ENCODE peak calls at places on chromosomes 12 and 14, in seven cellular contexts. One of them, this sample, is unnamed.

GRCh38 chr14:32702088-32702487 is 236.6 kb upstream of the NPAS3 start:
- DNase-seq in iPS DF 19.7: no peak
- DNase-seq in NAMALWA: no peak
- DNase-seq in hepatocyte: no peak
- DNase-seq in GM13977: no peak
- DNase-seq in COR-L47: no peak
- DNase-seq in RWPE1: no peak
- DNase-seq in this sample: no peak

GRCh38 chr14:93332032-93332852 is 594 bp downstream of the BTBD7 start:
- DNase-seq in iPS DF 19.7: no peak
- DNase-seq in NAMALWA: peak; percentile 72
- DNase-seq in hepatocyte: peak; percentile 87
- DNase-seq in GM13977: peak; percentile 81
- DNase-seq in COR-L47: peak; percentile 44
- DNase-seq in RWPE1: peak; percentile 36
- DNase-seq in this sample: peak; percentile 61

GRCh38 chr14:23641915-23642588 is 5.9 kb downstream of the DHRS2 start:
- DNase-seq in iPS DF 19.7: no peak
- DNase-seq in NAMALWA: no peak
- DNase-seq in hepatocyte: no peak
- DNase-seq in GM13977: no peak
- DNase-seq in COR-L47: no peak
- DNase-seq in RWPE1: no peak
- DNase-seq in this sample: no peak

GRCh38 chr12:20220339-20220738 is 148.0 kb upstream of the PDE3A start:
- DNase-seq in iPS DF 19.7: no peak
- DNase-seq in NAMALWA: peak; percentile 47
- DNase-seq in hepatocyte: peak; percentile 5
- DNase-seq in GM13977: peak; percentile 18
- DNase-seq in COR-L47: no peak
- DNase-seq in RWPE1: peak; percentile 9
- DNase-seq in this sample: no peak

GRCh38 chr12:47818701-47819543 is 781 bp downstream of the HDAC7 start:
- DNase-seq in iPS DF 19.7: no peak
- DNase-seq in NAMALWA: peak; percentile 34
- DNase-seq in hepatocyte: peak; percentile 71
- DNase-seq in GM13977: peak; percentile 76
- DNase-seq in COR-L47: no peak
- DNase-seq in RWPE1: no peak
- DNase-seq in this sample: peak; percentile 64

GRCh38 chr14:54177861-54178591 is 218.8 kb upstream of the CDKN3 start:
- DNase-seq in iPS DF 19.7: no peak
- DNase-seq in NAMALWA: no peak
- DNase-seq in hepatocyte: peak; percentile 46
- DNase-seq in GM13977: no peak
- DNase-seq in COR-L47: no peak
- DNase-seq in RWPE1: no peak
- DNase-seq in this sample: no peak

GRCh38 chr12:120013659-120014380 is 24.8 kb downstream of the BICDL1 start:
- DNase-seq in iPS DF 19.7: no peak
- DNase-seq in NAMALWA: peak; percentile 31
- DNase-seq in hepatocyte: no peak
- DNase-seq in GM13977: peak; percentile 61
- DNase-seq in COR-L47: no peak
- DNase-seq in RWPE1: peak; percentile 54
- DNase-seq in this sample: no peak

GRCh38 chr12:62914443-62914909 is 20.5 kb downstream of the PPM1H start:
- DNase-seq in iPS DF 19.7: no peak
- DNase-seq in NAMALWA: no peak
- DNase-seq in hepatocyte: no peak
- DNase-seq in GM13977: no peak
- DNase-seq in COR-L47: no peak
- DNase-seq in RWPE1: no peak
- DNase-seq in this sample: no peak

GRCh38 chr14:68786491-68787234 is 6.2 kb downstream of the ZFP36L1 start:
- DNase-seq in iPS DF 19.7: no peak
- DNase-seq in NAMALWA: no peak
- DNase-seq in hepatocyte: peak; percentile 62
- DNase-seq in GM13977: no peak
- DNase-seq in COR-L47: no peak
- DNase-seq in RWPE1: peak; percentile 65
- DNase-seq in this sample: no peak

GRCh38 chr14:50082784-50083466 is 33.4 kb downstream of the VCPKMT start:
- DNase-seq in iPS DF 19.7: no peak
- DNase-seq in NAMALWA: peak; percentile 44
- DNase-seq in hepatocyte: no peak
- DNase-seq in GM13977: peak; percentile 84
- DNase-seq in COR-L47: no peak
- DNase-seq in RWPE1: no peak
- DNase-seq in this sample: no peak

GRCh38 chr12:8499616-8500015 is 13.7 kb upstream of the CLEC4D start:
- DNase-seq in iPS DF 19.7: no peak
- DNase-seq in NAMALWA: peak; percentile 21
- DNase-seq in hepatocyte: no peak
- DNase-seq in GM13977: no peak
- DNase-seq in COR-L47: no peak
- DNase-seq in RWPE1: no peak
- DNase-seq in this sample: no peak

GRCh38 chr12:96212456-96213375 is 18.5 kb downstream of the ELK3 start:
- DNase-seq in iPS DF 19.7: no peak
- DNase-seq in NAMALWA: no peak
- DNase-seq in hepatocyte: no peak
- DNase-seq in GM13977: no peak
- DNase-seq in COR-L47: no peak
- DNase-seq in RWPE1: no peak
- DNase-seq in this sample: no peak

GRCh38 chr14:48398675-48399282 is 723.4 kb upstream of the MDGA2 start:
- DNase-seq in iPS DF 19.7: peak; percentile 33
- DNase-seq in NAMALWA: peak; percentile 40
- DNase-seq in hepatocyte: peak; percentile 66
- DNase-seq in GM13977: peak; percentile 39
- DNase-seq in COR-L47: peak; percentile 32
- DNase-seq in RWPE1: peak; percentile 51
- DNase-seq in this sample: peak; percentile 30

GRCh38 chr14:61466249-61466904 is 145.0 kb downstream of the PRKCH start:
- DNase-seq in iPS DF 19.7: no peak
- DNase-seq in NAMALWA: no peak
- DNase-seq in hepatocyte: peak; percentile 71
- DNase-seq in GM13977: no peak
- DNase-seq in COR-L47: no peak
- DNase-seq in RWPE1: peak; percentile 87
- DNase-seq in this sample: peak; percentile 29

GRCh38 chr14:23185046-23185445 is 1.6 kb upstream of the SLC7A8 start:
- DNase-seq in iPS DF 19.7: no peak
- DNase-seq in NAMALWA: no peak
- DNase-seq in hepatocyte: no peak
- DNase-seq in GM13977: no peak
- DNase-seq in COR-L47: no peak
- DNase-seq in RWPE1: no peak
- DNase-seq in this sample: no peak

GRCh38 chr12:111150894-111151293 is 218.0 kb downstream of the PHETA1 start:
- DNase-seq in iPS DF 19.7: no peak
- DNase-seq in NAMALWA: no peak
- DNase-seq in hepatocyte: no peak
- DNase-seq in GM13977: no peak
- DNase-seq in COR-L47: no peak
- DNase-seq in RWPE1: no peak
- DNase-seq in this sample: no peak

GRCh38 chr12:65868133-65868705 is 43.9 kb downstream of the HMGA2 start:
- DNase-seq in iPS DF 19.7: no peak
- DNase-seq in NAMALWA: no peak
- DNase-seq in hepatocyte: peak; percentile 28
- DNase-seq in GM13977: no peak
- DNase-seq in COR-L47: no peak
- DNase-seq in RWPE1: peak; percentile 57
- DNase-seq in this sample: no peak

GRCh38 chr14:63564318-63564717 is 21.1 kb upstream of the PPP2R5E start:
- DNase-seq in iPS DF 19.7: no peak
- DNase-seq in NAMALWA: no peak
- DNase-seq in hepatocyte: peak; percentile 21
- DNase-seq in GM13977: no peak
- DNase-seq in COR-L47: no peak
- DNase-seq in RWPE1: no peak
- DNase-seq in this sample: no peak

This sample was measured in neuronal stem cell.